ENCODE peak calls at places on chromosome 22, in eight cellular contexts. One of them, this sample, is unnamed. For H3K27me3, the result is how much of the 10 kb centered on the place peaks cover.

GRCh38 chr22:23243006-23243573 is 62.8 kb downstream of the BCR start:
- DNase-seq in CD4-positive, alpha-beta T cell: peak
- DNase-seq in tibial artery: no peak
- DNase-seq in brain microvascular endothelial cell: no peak
- DNase-seq in upper lobe of right lung: no peak
- DNase-seq in GM06990: peak
- DNase-seq in IMR-90: no peak
- DNase-seq in WERI-Rb-1: no peak
- DNase-seq in this sample: no peak

GRCh38 chr22:38213319-38214247 is 11.8 kb downstream of the MAFF start:
- DNase-seq in WERI-Rb-1: no peak
- DNase-seq in GM06990: no peak
- DNase-seq in IMR-90: no peak
- DNase-seq in tibial artery: no peak
- DNase-seq in brain microvascular endothelial cell: no peak
- DNase-seq in upper lobe of right lung: no peak
- DNase-seq in CD4-positive, alpha-beta T cell: no peak
- DNase-seq in this sample: no peak

GRCh38 chr22:46058591-46059519 is 81.9 kb upstream of the WNT7B start:
- DNase-seq in upper lobe of right lung: peak
- DNase-seq in WERI-Rb-1: no peak
- DNase-seq in GM06990: no peak
- DNase-seq in CD4-positive, alpha-beta T cell: no peak
- DNase-seq in tibial artery: peak
- DNase-seq in IMR-90: no peak
- DNase-seq in brain microvascular endothelial cell: no peak
- DNase-seq in this sample: peak

GRCh38 chr22:24440270-24440717 is 12.9 kb downstream of the ADORA2A start:
- DNase-seq in brain microvascular endothelial cell: no peak
- DNase-seq in CD4-positive, alpha-beta T cell: no peak
- DNase-seq in WERI-Rb-1: no peak
- DNase-seq in upper lobe of right lung: no peak
- DNase-seq in IMR-90: no peak
- DNase-seq in GM06990: no peak
- DNase-seq in tibial artery: no peak
- DNase-seq in this sample: no peak

GRCh38 chr22:39381930-39382329 is 17.6 kb upstream of the TAB1 start:
- DNase-seq in CD4-positive, alpha-beta T cell: no peak
- DNase-seq in upper lobe of right lung: no peak
- DNase-seq in brain microvascular endothelial cell: no peak
- DNase-seq in IMR-90: no peak
- DNase-seq in tibial artery: no peak
- DNase-seq in GM06990: no peak
- DNase-seq in WERI-Rb-1: no peak
- DNase-seq in this sample: no peak

GRCh38 chr22:38699143-38699542 is 1.6 kb downstream of the JOSD1 start:
- DNase-seq in GM06990: no peak
- DNase-seq in upper lobe of right lung: no peak
- DNase-seq in WERI-Rb-1: no peak
- DNase-seq in brain microvascular endothelial cell: no peak
- DNase-seq in CD4-positive, alpha-beta T cell: no peak
- DNase-seq in tibial artery: no peak
- DNase-seq in IMR-90: no peak
- DNase-seq in this sample: no peak

GRCh38 chr22:47151490-47151889 is 389.0 kb downstream of the TBC1D22A start:
- DNase-seq in brain microvascular endothelial cell: peak
- DNase-seq in CD4-positive, alpha-beta T cell: no peak
- DNase-seq in IMR-90: peak
- DNase-seq in tibial artery: no peak
- DNase-seq in GM06990: no peak
- DNase-seq in upper lobe of right lung: no peak
- DNase-seq in WERI-Rb-1: no peak
- DNase-seq in this sample: no peak

GRCh38 chr22:45830531-45831245 is 146.3 kb downstream of the WNT7B start:
- DNase-seq in brain microvascular endothelial cell: peak
- DNase-seq in WERI-Rb-1: no peak
- DNase-seq in upper lobe of right lung: no peak
- DNase-seq in IMR-90: peak
- DNase-seq in tibial artery: no peak
- DNase-seq in CD4-positive, alpha-beta T cell: no peak
- DNase-seq in GM06990: no peak
- DNase-seq in this sample: no peak

GRCh38 chr22:26484360-26484706 is 656 bp downstream of the SRRD start:
- DNase-seq in IMR-90: peak
- DNase-seq in upper lobe of right lung: no peak
- DNase-seq in CD4-positive, alpha-beta T cell: no peak
- DNase-seq in GM06990: no peak
- DNase-seq in WERI-Rb-1: no peak
- DNase-seq in tibial artery: no peak
- DNase-seq in brain microvascular endothelial cell: no peak
- DNase-seq in this sample: no peak

GRCh38 chr22:46861968-46862367 is 99.5 kb downstream of the TBC1D22A start:
- DNase-seq in brain microvascular endothelial cell: no peak
- DNase-seq in GM06990: no peak
- DNase-seq in IMR-90: no peak
- DNase-seq in WERI-Rb-1: no peak
- DNase-seq in CD4-positive, alpha-beta T cell: no peak
- DNase-seq in upper lobe of right lung: no peak
- DNase-seq in tibial artery: no peak
- DNase-seq in this sample: no peak

GRCh38 chr22:25564320-25564978 is at the start of gene GRK3:
- DNase-seq in IMR-90: peak
- DNase-seq in WERI-Rb-1: peak
- DNase-seq in brain microvascular endothelial cell: peak
- DNase-seq in CD4-positive, alpha-beta T cell: peak
- DNase-seq in tibial artery: peak
- DNase-seq in upper lobe of right lung: peak
- DNase-seq in GM06990: peak
- DNase-seq in this sample: peak

GRCh38 chr22:40753114-40753513 is 66.0 kb downstream of the SLC25A17 start:
- DNase-seq in GM06990: no peak
- DNase-seq in CD4-positive, alpha-beta T cell: no peak
- DNase-seq in WERI-Rb-1: no peak
- DNase-seq in upper lobe of right lung: no peak
- DNase-seq in tibial artery: no peak
- DNase-seq in IMR-90: no peak
- DNase-seq in brain microvascular endothelial cell: no peak
- DNase-seq in this sample: no peak

GRCh38 chr22:46618104-46618647 is 2.0 kb upstream of the GRAMD4 start:
- DNase-seq in CD4-positive, alpha-beta T cell: no peak
- DNase-seq in IMR-90: no peak
- DNase-seq in brain microvascular endothelial cell: no peak
- DNase-seq in upper lobe of right lung: no peak
- DNase-seq in WERI-Rb-1: no peak
- DNase-seq in tibial artery: no peak
- DNase-seq in GM06990: no peak
- DNase-seq in this sample: no peak

GRCh38 chr22:42844756-42845155 is 12.3 kb downstream of the ARFGAP3 start:
- DNase-seq in GM06990: no peak
- DNase-seq in tibial artery: no peak
- DNase-seq in upper lobe of right lung: no peak
- DNase-seq in brain microvascular endothelial cell: no peak
- DNase-seq in WERI-Rb-1: no peak
- DNase-seq in CD4-positive, alpha-beta T cell: no peak
- DNase-seq in IMR-90: peak
- DNase-seq in this sample: no peak

GRCh38 chr22:20530368-20531153 is 23.2 kb downstream of the MED15 start:
- DNase-seq in brain microvascular endothelial cell: peak
- DNase-seq in WERI-Rb-1: no peak
- DNase-seq in IMR-90: peak
- DNase-seq in tibial artery: no peak
- DNase-seq in upper lobe of right lung: no peak
- DNase-seq in GM06990: no peak
- DNase-seq in CD4-positive, alpha-beta T cell: no peak
- DNase-seq in this sample: no peak

GRCh38 chr22:46150615-46151423 is 493 bp downstream of the PPARA start:
- DNase-seq in tibial artery: no peak
- DNase-seq in WERI-Rb-1: peak
- DNase-seq in CD4-positive, alpha-beta T cell: peak
- DNase-seq in IMR-90: no peak
- DNase-seq in upper lobe of right lung: peak
- DNase-seq in GM06990: peak
- DNase-seq in brain microvascular endothelial cell: no peak
- DNase-seq in this sample: no peak

GRCh38 chr22:46457502-46458488 is 79.6 kb downstream of the CELSR1 start:
- DNase-seq in brain microvascular endothelial cell: peak
- DNase-seq in tibial artery: no peak
- DNase-seq in upper lobe of right lung: no peak
- DNase-seq in CD4-positive, alpha-beta T cell: no peak
- DNase-seq in IMR-90: peak
- DNase-seq in WERI-Rb-1: no peak
- DNase-seq in GM06990: no peak
- DNase-seq in this sample: no peak

DNA sequence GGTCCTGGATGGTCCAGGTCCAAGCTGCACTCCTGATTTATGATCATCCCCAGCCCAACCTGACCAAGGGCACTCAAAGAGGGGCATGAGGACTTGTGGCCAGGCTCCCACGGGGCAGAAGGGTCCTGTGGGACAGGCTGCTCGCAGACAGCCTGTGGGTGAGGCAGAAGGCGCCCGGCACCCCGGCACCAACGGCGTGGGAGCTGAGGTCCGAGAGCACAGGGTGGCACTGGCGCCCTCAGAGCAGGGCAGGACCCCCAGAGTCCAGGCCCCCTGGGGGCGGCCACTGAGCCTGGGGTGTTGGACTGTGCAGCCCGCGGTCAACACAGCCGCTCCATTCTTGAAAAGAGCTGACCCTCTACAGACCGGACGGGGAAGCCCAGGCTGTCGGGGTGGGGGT is 3.3 kb downstream of the IL17REL start:
- DNase-seq in WERI-Rb-1: no peak
- DNase-seq in brain microvascular endothelial cell: no peak
- DNase-seq in upper lobe of right lung: peak
- DNase-seq in tibial artery: no peak
- DNase-seq in GM06990: no peak
- DNase-seq in CD4-positive, alpha-beta T cell: no peak
- DNase-seq in IMR-90: no peak
- DNase-seq in this sample: no peak
- H3K27me3 ChIP-seq in WERI-Rb-1: under half
- H3K27me3 ChIP-seq in brain microvascular endothelial cell: under half
- H3K27me3 ChIP-seq in upper lobe of right lung: under half
- H3K27me3 ChIP-seq in tibial artery: under half
- H3K27me3 ChIP-seq in GM06990: under half
- H3K27me3 ChIP-seq in CD4-positive, alpha-beta T cell: under half
- H3K27me3 ChIP-seq in IMR-90: under half
- H3K27me3 ChIP-seq in this sample: under half

DNA sequence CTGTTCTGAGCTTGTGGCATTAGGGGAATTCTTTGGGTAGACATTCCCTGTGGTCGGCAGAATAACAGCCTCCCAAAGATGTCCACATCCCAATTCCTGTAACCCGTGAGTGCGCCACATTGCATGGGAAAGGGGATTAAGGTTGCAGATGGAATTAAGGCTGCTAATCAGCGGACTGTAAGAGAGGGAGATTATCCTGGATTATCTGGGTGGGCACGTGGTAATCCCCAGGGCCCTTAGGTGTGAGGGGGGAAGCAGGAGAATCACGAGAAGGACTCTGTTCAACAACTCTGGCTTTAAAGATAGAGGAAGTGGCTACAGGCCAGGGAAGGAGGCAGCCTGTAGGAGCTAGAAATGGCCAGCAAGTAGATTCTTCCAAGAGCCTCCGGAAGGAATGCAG is 16.0 kb downstream of the CACNG2 start:
- DNase-seq in GM06990: no peak
- DNase-seq in CD4-positive, alpha-beta T cell: no peak
- DNase-seq in WERI-Rb-1: peak
- DNase-seq in upper lobe of right lung: no peak
- DNase-seq in tibial artery: no peak
- DNase-seq in brain microvascular endothelial cell: no peak
- DNase-seq in IMR-90: no peak
- DNase-seq in this sample: no peak
- H3K27me3 ChIP-seq in GM06990: under half
- H3K27me3 ChIP-seq in CD4-positive, alpha-beta T cell: half or more
- H3K27me3 ChIP-seq in WERI-Rb-1: half or more
- H3K27me3 ChIP-seq in upper lobe of right lung: half or more
- H3K27me3 ChIP-seq in tibial artery: under half
- H3K27me3 ChIP-seq in brain microvascular endothelial cell: under half
- H3K27me3 ChIP-seq in IMR-90: under half
- H3K27me3 ChIP-seq in this sample: under half

GRCh38 chr22:49437356-49437755 is 390.3 kb downstream of the BRD1 start:
- DNase-seq in brain microvascular endothelial cell: no peak
- DNase-seq in upper lobe of right lung: no peak
- DNase-seq in GM06990: no peak
- DNase-seq in WERI-Rb-1: no peak
- DNase-seq in tibial artery: no peak
- DNase-seq in CD4-positive, alpha-beta T cell: no peak
- DNase-seq in IMR-90: no peak
- DNase-seq in this sample: no peak
- H3K27me3 ChIP-seq in brain microvascular endothelial cell: under half
- H3K27me3 ChIP-seq in upper lobe of right lung: under half
- H3K27me3 ChIP-seq in GM06990: under half
- H3K27me3 ChIP-seq in WERI-Rb-1: under half
- H3K27me3 ChIP-seq in tibial artery: under half
- H3K27me3 ChIP-seq in CD4-positive, alpha-beta T cell: under half
- H3K27me3 ChIP-seq in IMR-90: under half
- H3K27me3 ChIP-seq in this sample: under half

GRCh38 chr22:50600541-50600940 is at the start of gene MAPK8IP2:
- DNase-seq in upper lobe of right lung: no peak
- DNase-seq in tibial artery: peak
- DNase-seq in IMR-90: no peak
- DNase-seq in WERI-Rb-1: peak
- DNase-seq in CD4-positive, alpha-beta T cell: no peak
- DNase-seq in brain microvascular endothelial cell: no peak
- DNase-seq in GM06990: no peak
- DNase-seq in this sample: no peak

GRCh38 chr22:50603511-50604255 is 3.1 kb downstream of the MAPK8IP2 start:
- DNase-seq in WERI-Rb-1: no peak
- DNase-seq in IMR-90: no peak
- DNase-seq in GM06990: no peak
- DNase-seq in CD4-positive, alpha-beta T cell: no peak
- DNase-seq in tibial artery: no peak
- DNase-seq in brain microvascular endothelial cell: no peak
- DNase-seq in upper lobe of right lung: no peak
- DNase-seq in this sample: no peak

GRCh38 chr22:50601669-50602337 is 1.2 kb downstream of the MAPK8IP2 start:
- DNase-seq in upper lobe of right lung: no peak
- DNase-seq in CD4-positive, alpha-beta T cell: no peak
- DNase-seq in IMR-90: no peak
- DNase-seq in brain microvascular endothelial cell: no peak
- DNase-seq in GM06990: no peak
- DNase-seq in WERI-Rb-1: no peak
- DNase-seq in tibial artery: no peak
- DNase-seq in this sample: no peak

GRCh38 chr22:50600967-50601668 is 525 bp downstream of the MAPK8IP2 start:
- DNase-seq in tibial artery: peak
- DNase-seq in CD4-positive, alpha-beta T cell: no peak
- DNase-seq in WERI-Rb-1: peak
- DNase-seq in brain microvascular endothelial cell: no peak
- DNase-seq in IMR-90: no peak
- DNase-seq in upper lobe of right lung: no peak
- DNase-seq in GM06990: no peak
- DNase-seq in this sample: no peak

DNA sequence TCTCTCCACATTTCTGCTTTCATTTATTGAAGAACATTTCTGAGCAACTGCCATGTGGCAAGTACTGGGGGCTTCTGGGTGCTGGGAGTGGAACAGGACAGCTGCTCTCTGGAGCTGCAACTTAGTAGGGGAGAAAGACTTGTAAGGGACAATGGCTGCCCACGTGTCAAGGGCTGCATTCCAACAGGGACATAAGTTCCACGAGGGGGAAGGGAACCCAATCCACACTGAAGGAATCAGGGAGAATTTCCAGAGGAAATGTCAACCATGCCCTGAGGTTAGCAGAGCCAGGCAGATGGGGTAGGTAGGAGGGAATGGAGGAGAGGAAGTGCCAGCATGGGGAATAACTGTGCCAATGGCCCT is 1.7 kb downstream of the MAPK8IP2 start:
- DNase-seq in upper lobe of right lung: no peak
- DNase-seq in brain microvascular endothelial cell: no peak
- DNase-seq in WERI-Rb-1: no peak
- DNase-seq in GM06990: no peak
- DNase-seq in tibial artery: no peak
- DNase-seq in CD4-positive, alpha-beta T cell: no peak
- DNase-seq in IMR-90: no peak
- DNase-seq in this sample: no peak
- H3K27me3 ChIP-seq in upper lobe of right lung: half or more
- H3K27me3 ChIP-seq in brain microvascular endothelial cell: under half
- H3K27me3 ChIP-seq in WERI-Rb-1: under half
- H3K27me3 ChIP-seq in GM06990: under half
- H3K27me3 ChIP-seq in tibial artery: under half
- H3K27me3 ChIP-seq in CD4-positive, alpha-beta T cell: half or more
- H3K27me3 ChIP-seq in IMR-90: half or more
- H3K27me3 ChIP-seq in this sample: under half

This sample was measured in heart left ventricle.